ENCODE peak calls at places on chromosomes 3 and 15, in seven cellular contexts. Q is body of pancreas, Z is heart left ventricle, B is fibroblast of lung, P is endodermal cell, E is PC-3, M is adrenal gland. H is an unnamed sample. For H3K4me1, H3K36me3 and H3K9me3, the result is how much of the 10 kb centered on the place peaks cover.

GRCh38 chr15:77186518-77187095 is 115.7 kb upstream of the TSPAN3 start:
- DNase-seq in Q (peak), Z (no peak), B (peak), P (no peak), E (peak), M (no peak), H (no peak)

GRCh38 chr3:98343647-98344507 is 9.8 kb upstream of the OR5K4 start:
- DNase-seq in Q (peak), Z (no peak), B (peak), P (peak), E (peak), M (no peak), H (no peak)

GRCh38 chr3:99783009-99783573 is 34.6 kb upstream of the CMSS1 start:
- DNase-seq in Q (no peak), Z (no peak), B (peak), P (no peak), E (peak), M (no peak), H (no peak)

GRCh38 chr15:93213281-93213680 is 124.3 kb upstream of the RGMA start:
- DNase-seq in Q (no peak), Z (peak), B (no peak), P (no peak), E (no peak), M (no peak), H (no peak)

GRCh38 chr3:137099336-137099735 is 141.6 kb downstream of the IL20RB start:
- DNase-seq in Q (no peak), Z (no peak), B (no peak), P (no peak), E (no peak), M (no peak), H (no peak)

GRCh38 chr3:69665026-69665739 is 74.1 kb upstream of the MITF start:
- DNase-seq in Q (no peak), Z (no peak), B (no peak), P (peak), E (peak), M (peak), H (no peak)

GRCh38 chr3:82643948-82644347 is 882.5 kb upstream of the GBE1 start:
- DNase-seq in Q (peak), Z (no peak), B (no peak), P (peak), E (peak), M (no peak), H (no peak)

GRCh38 chr15:63583027-63583426 is 14.2 kb upstream of the FBXL22 start:
- DNase-seq in Q (no peak), Z (no peak), B (peak), P (no peak), E (peak), M (no peak), H (no peak)

GRCh38 chr3:111926266-111926676 is 52.6 kb upstream of the ABHD10 start:
- DNase-seq in Q (no peak), Z (no peak), B (no peak), P (no peak), E (peak), M (no peak), H (no peak)

GRCh38 chr3:171745577-171746319 is 64.5 kb downstream of the PLD1 start:
- DNase-seq in Q (no peak), Z (peak), B (no peak), P (no peak), E (no peak), M (no peak), H (peak)

GRCh38 chr15:73082719-73083275 is 30.5 kb downstream of the NEO1 start:
- DNase-seq in Q (no peak), Z (no peak), B (no peak), P (no peak), E (no peak), M (no peak), H (no peak)

GRCh38 chr15:70936326-70936725 is 43.7 kb downstream of the LRRC49 start:
- DNase-seq in Q (no peak), Z (no peak), B (peak), P (no peak), E (no peak), M (no peak), H (no peak)

GRCh38 chr15:72230197-72231065 is 559 bp downstream of the PKM start:
- DNase-seq in Q (peak), Z (peak), B (peak), P (peak), E (peak), M (peak), H (peak)

GRCh38 chr3:36729204-36730056 is 34.9 kb downstream of the DCLK3 start:
- DNase-seq in Q (no peak), Z (no peak), B (peak), P (no peak), E (peak), M (no peak), H (no peak)

GRCh38 chr3:13655074-13655913 is 106.4 kb downstream of the FBLN2 start:
- DNase-seq in Q (peak), Z (no peak), B (peak), P (peak), E (peak), M (no peak), H (peak)

GRCh38 chr15:29064290-29064689 is 178.5 kb downstream of the APBA2 start:
- DNase-seq in Q (peak), Z (no peak), B (no peak), P (peak), E (no peak), M (peak), H (no peak)

GRCh38 chr15:101386006-101386405 is 91.0 kb upstream of the SNRPA1 start:
- DNase-seq in Q (no peak), Z (no peak), B (no peak), P (no peak), E (no peak), M (no peak), H (no peak)

GRCh38 chr3:189122120-189122519 is 49.7 kb upstream of the TPRG1 start:
- DNase-seq in Q (no peak), Z (no peak), B (no peak), P (no peak), E (no peak), M (no peak), H (no peak)

GRCh38 chr3:159239054-159239453 is 437.2 kb downstream of the MFSD1 start:
- DNase-seq in Q (no peak), Z (no peak), B (no peak), P (no peak), E (no peak), M (no peak), H (no peak)

GRCh38 chr3:184666422-184666821 is 45.4 kb downstream of the MAGEF1 start:
- DNase-seq in Q (no peak), Z (no peak), B (no peak), P (no peak), E (peak), M (no peak), H (no peak)

GRCh38 chr3:183033746-183034145 is 53.4 kb upstream of the DCUN1D1 start:
- DNase-seq in Q (no peak), Z (no peak), B (peak), P (no peak), E (no peak), M (no peak), H (no peak)

GRCh38 chr3:112390783-112391641 is 58.1 kb downstream of the CD200 start:
- DNase-seq in Q (no peak), Z (no peak), B (peak), P (peak), E (peak), M (no peak), H (no peak)

GRCh38 chr3:16884084-16884747 is 539 bp upstream of the PLCL2 start:
- DNase-seq in Q (peak), Z (peak), B (peak), P (peak), E (peak), M (peak), H (peak)

GRCh38 chr15:70234256-70234965 is 136.7 kb upstream of the TLE3 start:
- DNase-seq in Q (no peak), Z (no peak), B (peak), P (peak), E (no peak), M (no peak), H (no peak)

GRCh38 chr3:48966876-48967361 is 23.1 kb upstream of the P4HTM start:
- DNase-seq in Q (no peak), Z (no peak), B (no peak), P (peak), E (no peak), M (peak), H (no peak)

GRCh38 chr3:184305577-184305976 is 6.5 kb downstream of the PSMD2 start:
- DNase-seq in Q (no peak), Z (no peak), B (peak), P (no peak), E (peak), M (no peak), H (no peak)

GRCh38 chr3:157096328-157096727 is 63.6 kb downstream of the CCNL1 start:
- DNase-seq in Q (no peak), Z (no peak), B (no peak), P (no peak), E (no peak), M (peak), H (no peak)

GRCh38 chr15:58962662-58963565 is 24.5 kb upstream of the RNF111 start:
- DNase-seq in Q (no peak), Z (no peak), B (no peak), P (no peak), E (peak), M (no peak), H (no peak)

GRCh38 chr3:10753964-10754363 is 62.1 kb upstream of the SLC6A11 start:
- DNase-seq in Q (peak), Z (no peak), B (peak), P (peak), E (peak), M (peak), H (no peak)

DNA sequence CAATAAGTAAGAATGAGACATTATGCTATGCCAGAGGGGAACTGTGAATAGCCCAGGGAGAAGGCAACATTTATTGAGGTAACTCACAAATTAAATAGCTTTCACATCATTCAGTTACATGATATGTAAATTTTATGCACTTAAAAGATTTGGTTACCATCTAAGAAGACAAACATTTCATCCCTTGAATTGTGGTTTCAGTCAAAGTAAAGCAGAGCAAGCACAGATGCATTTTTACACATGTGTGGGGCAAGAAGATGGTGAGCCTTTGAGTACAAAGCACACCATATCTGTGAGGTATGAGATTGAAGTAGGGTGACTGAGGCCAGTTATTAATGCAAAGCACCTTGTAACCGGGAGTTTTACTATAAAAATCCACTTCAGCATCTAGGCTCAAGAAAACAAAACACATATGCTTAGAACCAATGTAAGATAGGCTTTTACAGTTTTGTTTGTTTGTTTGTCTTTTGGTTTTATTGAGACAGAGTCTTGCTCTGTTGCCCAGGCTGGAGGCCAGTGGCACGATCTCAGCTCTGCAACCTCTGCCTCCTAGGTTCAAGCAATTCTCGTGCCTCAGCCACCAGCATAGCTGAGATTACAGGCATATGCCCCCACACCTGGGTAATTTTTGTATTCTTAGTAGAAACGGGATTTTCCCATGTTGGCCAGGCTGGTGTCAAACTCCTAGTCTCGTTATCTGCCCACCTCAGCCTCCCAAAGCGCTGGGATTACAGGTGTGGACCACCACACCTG is 3.5 kb downstream of the PLSCR2 start:
- DNase-seq in Q (no peak), Z (no peak), B (no peak), P (no peak), E (peak), M (no peak), H (no peak)
- H3K4me1 ChIP-seq in Q (under half), Z (under half), B (under half), P (under half), E (half or more), M (under half), H (under half)

GRCh38 chr15:40002295-40002694 is 36.7 kb downstream of the SRP14 start:
- DNase-seq in Q (peak), Z (no peak), B (peak), P (peak), E (peak), M (no peak), H (no peak)

GRCh38 chr15:40008061-40008460 is 30.9 kb downstream of the SRP14 start:
- DNase-seq in Q (no peak), Z (no peak), B (no peak), P (no peak), E (no peak), M (no peak), H (no peak)

GRCh38 chr15:40003491-40003916 is 35.5 kb downstream of the SRP14 start:
- DNase-seq in Q (no peak), Z (no peak), B (no peak), P (no peak), E (no peak), M (no peak), H (no peak)

GRCh38 chr15:40006646-40007045 is 32.3 kb downstream of the SRP14 start:
- DNase-seq in Q (no peak), Z (no peak), B (peak), P (no peak), E (no peak), M (no peak), H (no peak)

GRCh38 chr15:40006003-40006402 is 33.0 kb downstream of the SRP14 start:
- DNase-seq in Q (no peak), Z (no peak), B (peak), P (no peak), E (peak), M (no peak), H (no peak)
- H3K36me3 ChIP-seq in Q (under half), Z (under half), B (under half), P (half or more), E (half or more), M (under half), H (under half)

DNA sequence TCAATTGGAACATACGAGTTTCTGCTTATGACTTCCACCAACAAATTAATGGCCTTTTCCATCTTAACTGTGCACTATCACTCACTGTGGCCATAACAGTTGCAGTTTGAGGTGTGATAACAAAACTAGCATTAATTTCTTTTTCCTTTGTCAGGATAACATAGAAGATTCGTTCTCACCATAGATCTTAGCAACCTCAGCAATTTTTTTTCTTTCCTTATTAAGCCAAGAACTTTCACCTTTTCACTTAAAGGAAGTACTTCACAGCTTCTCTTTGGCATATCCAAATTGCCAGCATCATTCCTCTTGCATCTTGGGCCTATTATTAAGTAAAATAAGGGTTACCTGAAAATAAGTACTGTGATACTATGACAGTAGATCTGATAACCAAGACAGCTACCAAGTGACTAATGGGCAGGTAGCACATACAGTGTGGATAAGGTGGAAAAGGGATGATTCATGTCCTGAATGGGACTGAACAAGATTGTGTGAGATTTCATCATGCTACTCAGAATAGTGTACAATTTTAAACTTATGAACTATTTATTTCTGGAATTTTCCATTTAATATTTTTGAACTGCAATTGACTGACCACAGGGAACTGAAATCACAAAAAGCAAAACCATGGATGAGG is 46.6 kb downstream of the CEP70 start:
- DNase-seq in Q (no peak), Z (no peak), B (no peak), P (no peak), E (peak), M (no peak), H (no peak)
- H3K9me3 ChIP-seq in Q (under half), Z (under half), B (under half), P (half or more), E (under half), M (under half), H (under half)

GRCh38 chr3:71532639-71533395 is 50.7 kb downstream of the FOXP1 start:
- DNase-seq in Q (no peak), Z (no peak), B (peak), P (no peak), E (peak), M (no peak), H (no peak)

GRCh38 chr3:71525376-71525775 is 58.2 kb downstream of the FOXP1 start:
- DNase-seq in Q (no peak), Z (no peak), B (no peak), P (no peak), E (no peak), M (no peak), H (no peak)

GRCh38 chr3:71524688-71525087 is 58.8 kb downstream of the FOXP1 start:
- DNase-seq in Q (no peak), Z (no peak), B (no peak), P (no peak), E (no peak), M (no peak), H (no peak)

GRCh38 chr3:71530903-71531535 is 52.5 kb downstream of the FOXP1 start:
- DNase-seq in Q (no peak), Z (no peak), B (no peak), P (peak), E (no peak), M (no peak), H (no peak)

DNA sequence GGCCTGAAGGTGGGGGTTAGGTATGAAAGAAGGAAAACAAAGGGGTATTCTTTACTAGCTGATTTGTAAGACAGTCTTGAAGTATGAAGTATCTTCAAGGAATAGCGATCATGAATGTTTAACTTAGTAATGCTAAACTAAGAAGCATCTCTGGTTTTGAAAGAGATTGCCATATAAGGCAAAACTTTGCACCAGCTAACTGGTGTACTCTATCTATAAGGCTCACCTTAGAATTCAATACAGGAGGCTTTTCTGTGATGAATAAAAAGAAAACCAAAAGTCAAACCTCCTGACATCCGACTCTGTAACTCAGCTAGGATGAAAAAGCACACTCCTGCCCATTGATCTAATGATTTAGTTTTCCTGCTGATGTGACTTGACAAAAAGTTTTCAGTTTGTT is 54.7 kb downstream of the FOXP1 start:
- DNase-seq in Q (no peak), Z (no peak), B (no peak), P (no peak), E (no peak), M (no peak), H (no peak)
- H3K4me1 ChIP-seq in Q (under half), Z (under half), B (under half), P (under half), E (under half), M (under half), H (under half)

H was measured in aorta.